ENCODE peak calls at places on chromosome 3, in eight cellular contexts. One of them, this sample, is unnamed.

GRCh38 chr3:32302601-32303000 is 64.1 kb downstream of the CMTM8 start:
- DNase-seq in left ventricle myocardium inferior: no peak
- DNase-seq in suprapubic skin: no peak
- DNase-seq in heart right ventricle: no peak
- DNase-seq in GM23338: no peak
- DNase-seq in H9: no peak
- DNase-seq in body of pancreas: no peak
- DNase-seq in PC-3: no peak
- DNase-seq in this sample: no peak

GRCh38 chr3:125024817-125025216 is 31.0 kb downstream of the HEG1 start:
- DNase-seq in left ventricle myocardium inferior: peak
- DNase-seq in suprapubic skin: no peak
- DNase-seq in heart right ventricle: peak
- DNase-seq in GM23338: no peak
- DNase-seq in H9: no peak
- DNase-seq in body of pancreas: no peak
- DNase-seq in PC-3: no peak
- DNase-seq in this sample: no peak

GRCh38 chr3:46354984-46355383 is 1.1 kb downstream of the CCR2 start:
- DNase-seq in left ventricle myocardium inferior: no peak
- DNase-seq in suprapubic skin: no peak
- DNase-seq in heart right ventricle: no peak
- DNase-seq in GM23338: no peak
- DNase-seq in H9: no peak
- DNase-seq in body of pancreas: no peak
- DNase-seq in PC-3: no peak
- DNase-seq in this sample: no peak

GRCh38 chr3:143847787-143848631 is at the start of gene SLC9A9:
- DNase-seq in left ventricle myocardium inferior: no peak
- DNase-seq in suprapubic skin: peak
- DNase-seq in heart right ventricle: peak
- DNase-seq in GM23338: peak
- DNase-seq in H9: peak
- DNase-seq in body of pancreas: peak
- DNase-seq in PC-3: peak
- DNase-seq in this sample: peak

GRCh38 chr3:106728315-106728821 is 648.9 kb upstream of the CCDC54 start:
- DNase-seq in left ventricle myocardium inferior: no peak
- DNase-seq in suprapubic skin: no peak
- DNase-seq in heart right ventricle: no peak
- DNase-seq in GM23338: no peak
- DNase-seq in H9: no peak
- DNase-seq in body of pancreas: no peak
- DNase-seq in PC-3: peak
- DNase-seq in this sample: peak

GRCh38 chr3:27666708-27667107 is 55.4 kb downstream of the EOMES start:
- DNase-seq in left ventricle myocardium inferior: peak
- DNase-seq in suprapubic skin: peak
- DNase-seq in heart right ventricle: peak
- DNase-seq in GM23338: peak
- DNase-seq in H9: peak
- DNase-seq in body of pancreas: peak
- DNase-seq in PC-3: no peak
- DNase-seq in this sample: no peak

GRCh38 chr3:32285910-32286309 is 47.4 kb downstream of the CMTM8 start:
- DNase-seq in left ventricle myocardium inferior: no peak
- DNase-seq in suprapubic skin: no peak
- DNase-seq in heart right ventricle: no peak
- DNase-seq in GM23338: no peak
- DNase-seq in H9: no peak
- DNase-seq in body of pancreas: peak
- DNase-seq in PC-3: no peak
- DNase-seq in this sample: no peak

GRCh38 chr3:18223591-18224338 is 201.4 kb downstream of the SATB1 start:
- DNase-seq in left ventricle myocardium inferior: no peak
- DNase-seq in suprapubic skin: no peak
- DNase-seq in heart right ventricle: no peak
- DNase-seq in GM23338: no peak
- DNase-seq in H9: no peak
- DNase-seq in body of pancreas: no peak
- DNase-seq in PC-3: no peak
- DNase-seq in this sample: no peak

GRCh38 chr3:61855211-61855610 is 293.8 kb downstream of the PTPRG start:
- DNase-seq in left ventricle myocardium inferior: no peak
- DNase-seq in suprapubic skin: no peak
- DNase-seq in heart right ventricle: no peak
- DNase-seq in GM23338: no peak
- DNase-seq in H9: no peak
- DNase-seq in body of pancreas: no peak
- DNase-seq in PC-3: no peak
- DNase-seq in this sample: no peak

GRCh38 chr3:179146911-179147570 is 1.1 kb upstream of the PIK3CA start:
- DNase-seq in left ventricle myocardium inferior: no peak
- DNase-seq in suprapubic skin: no peak
- DNase-seq in heart right ventricle: peak
- DNase-seq in GM23338: peak
- DNase-seq in H9: no peak
- DNase-seq in body of pancreas: no peak
- DNase-seq in PC-3: peak
- DNase-seq in this sample: peak

GRCh38 chr3:16319723-16320122 is 54.7 kb downstream of the OXNAD1 start:
- DNase-seq in left ventricle myocardium inferior: no peak
- DNase-seq in suprapubic skin: no peak
- DNase-seq in heart right ventricle: no peak
- DNase-seq in GM23338: no peak
- DNase-seq in H9: no peak
- DNase-seq in body of pancreas: no peak
- DNase-seq in PC-3: no peak
- DNase-seq in this sample: no peak
- H3K27ac ChIP-seq in left ventricle myocardium inferior: no peak
- H3K27ac ChIP-seq in suprapubic skin: no peak
- H3K27ac ChIP-seq in heart right ventricle: no peak
- H3K27ac ChIP-seq in GM23338: no peak
- H3K27ac ChIP-seq in H9: no peak
- H3K27ac ChIP-seq in body of pancreas: no peak
- H3K27ac ChIP-seq in PC-3: no peak
- H3K27ac ChIP-seq in this sample: no peak

GRCh38 chr3:10223676-10224639 is 24.3 kb upstream of the TATDN2 start:
- DNase-seq in left ventricle myocardium inferior: no peak
- DNase-seq in suprapubic skin: no peak
- DNase-seq in heart right ventricle: no peak
- DNase-seq in GM23338: no peak
- DNase-seq in H9: no peak
- DNase-seq in body of pancreas: no peak
- DNase-seq in PC-3: no peak
- DNase-seq in this sample: no peak

GRCh38 chr3:10228248-10228950 is 19.9 kb upstream of the TATDN2 start:
- DNase-seq in left ventricle myocardium inferior: no peak
- DNase-seq in suprapubic skin: no peak
- DNase-seq in heart right ventricle: no peak
- DNase-seq in GM23338: no peak
- DNase-seq in H9: no peak
- DNase-seq in body of pancreas: no peak
- DNase-seq in PC-3: peak
- DNase-seq in this sample: no peak

GRCh38 chr3:10226293-10226692 is 22.0 kb upstream of the TATDN2 start:
- DNase-seq in left ventricle myocardium inferior: no peak
- DNase-seq in suprapubic skin: no peak
- DNase-seq in heart right ventricle: no peak
- DNase-seq in GM23338: peak
- DNase-seq in H9: peak
- DNase-seq in body of pancreas: no peak
- DNase-seq in PC-3: no peak
- DNase-seq in this sample: no peak

GRCh38 chr3:10219737-10220136 is 28.5 kb upstream of the TATDN2 start:
- DNase-seq in left ventricle myocardium inferior: no peak
- DNase-seq in suprapubic skin: no peak
- DNase-seq in heart right ventricle: no peak
- DNase-seq in GM23338: no peak
- DNase-seq in H9: no peak
- DNase-seq in body of pancreas: peak
- DNase-seq in PC-3: no peak
- DNase-seq in this sample: no peak

DNA sequence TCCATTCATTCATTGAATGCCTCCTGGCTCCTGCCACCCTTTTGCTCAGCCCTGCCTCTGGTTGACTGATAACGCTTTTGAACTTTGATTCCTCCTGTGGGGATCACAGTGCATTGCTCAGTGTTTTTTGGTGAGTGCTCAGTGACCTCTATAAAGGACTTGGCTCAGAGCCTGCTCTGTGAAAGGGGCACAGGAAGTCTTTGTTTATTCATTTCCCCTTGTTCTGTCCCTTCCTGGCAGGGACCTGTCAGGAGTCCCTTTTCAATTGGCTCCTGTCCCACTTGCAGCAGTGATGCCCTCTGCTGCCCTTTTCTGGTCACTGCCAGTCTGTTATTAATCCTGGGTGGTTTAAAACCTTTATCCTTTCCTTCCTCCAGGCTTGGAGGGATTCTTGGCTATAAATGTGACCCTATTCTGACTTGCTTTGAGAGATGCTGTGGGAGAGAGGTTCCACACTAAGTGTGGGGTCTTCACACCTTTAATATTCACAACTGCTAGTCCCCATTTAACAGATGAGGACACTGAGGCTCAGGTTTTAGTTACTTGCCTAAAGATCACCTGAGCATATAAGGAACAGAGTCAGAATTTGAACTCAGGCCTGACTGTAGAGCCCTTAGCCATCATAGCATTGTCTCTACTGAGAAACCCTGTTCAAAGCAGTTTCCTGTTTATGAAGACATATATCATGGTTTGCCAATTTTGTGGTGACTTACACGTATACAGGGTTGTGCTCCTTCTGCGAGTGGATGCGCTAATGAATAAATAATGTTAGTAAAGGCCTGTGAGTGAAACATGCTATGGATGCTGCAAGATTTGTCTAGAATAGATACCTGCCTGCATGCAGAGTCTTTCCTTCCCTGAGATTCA is 23.2 kb upstream of the TATDN2 start:
- DNase-seq in left ventricle myocardium inferior: peak
- DNase-seq in suprapubic skin: peak
- DNase-seq in heart right ventricle: peak
- DNase-seq in GM23338: peak
- DNase-seq in H9: peak
- DNase-seq in body of pancreas: peak
- DNase-seq in PC-3: peak
- DNase-seq in this sample: peak
- TF ChIP-seq CTCF in left ventricle myocardium inferior: peak
- TF ChIP-seq CTCF in suprapubic skin: peak
- TF ChIP-seq CTCF in heart right ventricle: peak
- TF ChIP-seq CTCF in GM23338: peak
- TF ChIP-seq CTCF in H9: peak
- TF ChIP-seq CTCF in body of pancreas: peak
- TF ChIP-seq CTCF in PC-3: peak
- TF ChIP-seq CTCF in this sample: peak

GRCh38 chr3:194137314-194138097 is 1.6 kb downstream of the HES1 start:
- DNase-seq in left ventricle myocardium inferior: peak
- DNase-seq in suprapubic skin: peak
- DNase-seq in heart right ventricle: peak
- DNase-seq in GM23338: peak
- DNase-seq in H9: peak
- DNase-seq in body of pancreas: peak
- DNase-seq in PC-3: peak
- DNase-seq in this sample: no peak
- H3K27ac ChIP-seq in left ventricle myocardium inferior: peak
- H3K27ac ChIP-seq in suprapubic skin: peak
- H3K27ac ChIP-seq in heart right ventricle: peak
- H3K27ac ChIP-seq in GM23338: no peak
- H3K27ac ChIP-seq in H9: no peak
- H3K27ac ChIP-seq in body of pancreas: peak
- H3K27ac ChIP-seq in PC-3: peak
- H3K27ac ChIP-seq in this sample: peak

GRCh38 chr3:159785276-159785675 is 203.4 kb upstream of the IL12A start:
- DNase-seq in left ventricle myocardium inferior: no peak
- DNase-seq in suprapubic skin: no peak
- DNase-seq in heart right ventricle: no peak
- DNase-seq in GM23338: no peak
- DNase-seq in H9: no peak
- DNase-seq in body of pancreas: no peak
- DNase-seq in PC-3: peak
- DNase-seq in this sample: peak

GRCh38 chr3:159779883-159780282 is 208.8 kb upstream of the IL12A start:
- DNase-seq in left ventricle myocardium inferior: no peak
- DNase-seq in suprapubic skin: no peak
- DNase-seq in heart right ventricle: no peak
- DNase-seq in GM23338: no peak
- DNase-seq in H9: no peak
- DNase-seq in body of pancreas: no peak
- DNase-seq in PC-3: peak
- DNase-seq in this sample: no peak

GRCh38 chr3:159782724-159783421 is 205.8 kb upstream of the IL12A start:
- DNase-seq in left ventricle myocardium inferior: no peak
- DNase-seq in suprapubic skin: no peak
- DNase-seq in heart right ventricle: no peak
- DNase-seq in GM23338: no peak
- DNase-seq in H9: no peak
- DNase-seq in body of pancreas: no peak
- DNase-seq in PC-3: peak
- DNase-seq in this sample: no peak

GRCh38 chr3:159783780-159784747 is 204.6 kb upstream of the IL12A start:
- DNase-seq in left ventricle myocardium inferior: no peak
- DNase-seq in suprapubic skin: no peak
- DNase-seq in heart right ventricle: no peak
- DNase-seq in GM23338: no peak
- DNase-seq in H9: no peak
- DNase-seq in body of pancreas: no peak
- DNase-seq in PC-3: no peak
- DNase-seq in this sample: peak

DNA sequence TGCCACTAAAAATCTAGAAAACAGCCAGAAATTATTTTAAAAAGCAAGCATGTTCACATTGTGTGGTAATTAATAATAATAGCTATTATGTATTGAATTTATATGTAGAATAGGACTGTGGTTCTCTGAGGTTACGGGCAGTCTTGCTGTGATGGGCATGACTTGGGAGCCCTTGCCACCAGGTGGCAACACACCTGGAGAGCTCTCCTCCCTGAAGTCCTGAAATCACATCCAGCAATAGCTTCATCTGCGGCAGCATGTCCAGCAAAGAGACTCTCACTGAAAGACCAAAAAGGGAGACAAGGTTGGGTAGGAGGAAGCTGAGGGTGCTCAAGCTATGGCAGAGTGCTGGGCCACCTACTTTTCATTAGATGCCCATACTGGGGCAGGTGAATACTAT is 206.8 kb upstream of the IL12A start:
- DNase-seq in left ventricle myocardium inferior: no peak
- DNase-seq in suprapubic skin: no peak
- DNase-seq in heart right ventricle: no peak
- DNase-seq in GM23338: no peak
- DNase-seq in H9: no peak
- DNase-seq in body of pancreas: no peak
- DNase-seq in PC-3: peak
- DNase-seq in this sample: no peak
- TF ChIP-seq CTCF in left ventricle myocardium inferior: no peak
- TF ChIP-seq CTCF in suprapubic skin: peak
- TF ChIP-seq CTCF in heart right ventricle: no peak
- TF ChIP-seq CTCF in GM23338: peak
- TF ChIP-seq CTCF in H9: peak
- TF ChIP-seq CTCF in body of pancreas: no peak
- TF ChIP-seq CTCF in PC-3: peak
- TF ChIP-seq CTCF in this sample: no peak

GRCh38 chr3:31197941-31198340 is 303.5 kb upstream of the GADL1 start:
- DNase-seq in left ventricle myocardium inferior: no peak
- DNase-seq in suprapubic skin: no peak
- DNase-seq in heart right ventricle: no peak
- DNase-seq in GM23338: no peak
- DNase-seq in H9: no peak
- DNase-seq in body of pancreas: no peak
- DNase-seq in PC-3: no peak
- DNase-seq in this sample: no peak
- H3K27ac ChIP-seq in left ventricle myocardium inferior: no peak
- H3K27ac ChIP-seq in suprapubic skin: peak
- H3K27ac ChIP-seq in heart right ventricle: no peak
- H3K27ac ChIP-seq in GM23338: no peak
- H3K27ac ChIP-seq in H9: no peak
- H3K27ac ChIP-seq in body of pancreas: no peak
- H3K27ac ChIP-seq in PC-3: no peak
- H3K27ac ChIP-seq in this sample: peak